ENCODE peak calls at places on chromosomes 12 and 14, in six cellular contexts. One of them, this sample, is unnamed.

GRCh38 chr14:103537175-103537990 is 8.4 kb downstream of the TRMT61A start:
- DNase-seq in WERI-Rb-1: no peak
- DNase-seq in ovary: no peak
- DNase-seq in WTC11: no peak
- DNase-seq in omental fat pad: no peak
- DNase-seq in adrenal gland: no peak
- DNase-seq in this sample: no peak

GRCh38 chr14:96037891-96038557 is 1.1 kb upstream of the C14orf132 start:
- DNase-seq in WERI-Rb-1: no peak
- DNase-seq in ovary: peak
- DNase-seq in WTC11: no peak
- DNase-seq in omental fat pad: no peak
- DNase-seq in adrenal gland: peak
- DNase-seq in this sample: no peak

GRCh38 chr12:112182499-112182898 is 57.1 kb downstream of the TRAFD1 start:
- DNase-seq in WERI-Rb-1: no peak
- DNase-seq in ovary: no peak
- DNase-seq in WTC11: no peak
- DNase-seq in omental fat pad: no peak
- DNase-seq in adrenal gland: no peak
- DNase-seq in this sample: no peak

GRCh38 chr12:113459981-113460380 is 11.7 kb downstream of the LHX5 start:
- DNase-seq in WERI-Rb-1: no peak
- DNase-seq in ovary: no peak
- DNase-seq in WTC11: no peak
- DNase-seq in omental fat pad: no peak
- DNase-seq in adrenal gland: no peak
- DNase-seq in this sample: no peak

GRCh38 chr14:99047436-99048110 is 224.4 kb downstream of the BCL11B start:
- DNase-seq in WERI-Rb-1: no peak
- DNase-seq in ovary: no peak
- DNase-seq in WTC11: no peak
- DNase-seq in omental fat pad: no peak
- DNase-seq in adrenal gland: no peak
- DNase-seq in this sample: no peak

GRCh38 chr12:80620281-80620680 is 87.2 kb upstream of the MYF6 start:
- DNase-seq in WERI-Rb-1: no peak
- DNase-seq in ovary: no peak
- DNase-seq in WTC11: no peak
- DNase-seq in omental fat pad: no peak
- DNase-seq in adrenal gland: no peak
- DNase-seq in this sample: no peak

GRCh38 chr12:95385246-95385645 is 88.7 kb upstream of the METAP2 start:
- DNase-seq in WERI-Rb-1: no peak
- DNase-seq in ovary: peak
- DNase-seq in WTC11: no peak
- DNase-seq in omental fat pad: no peak
- DNase-seq in adrenal gland: peak
- DNase-seq in this sample: no peak

GRCh38 chr14:73467377-73467776 is 9.0 kb upstream of the NUMB start:
- DNase-seq in WERI-Rb-1: no peak
- DNase-seq in ovary: no peak
- DNase-seq in WTC11: no peak
- DNase-seq in omental fat pad: no peak
- DNase-seq in adrenal gland: no peak
- DNase-seq in this sample: peak

GRCh38 chr14:97180304-97181200 is 383.4 kb downstream of the VRK1 start:
- DNase-seq in WERI-Rb-1: no peak
- DNase-seq in ovary: no peak
- DNase-seq in WTC11: no peak
- DNase-seq in omental fat pad: no peak
- DNase-seq in adrenal gland: peak
- DNase-seq in this sample: no peak

GRCh38 chr12:98861232-98861631 is 216.1 kb downstream of the APAF1 start:
- DNase-seq in WERI-Rb-1: no peak
- DNase-seq in ovary: no peak
- DNase-seq in WTC11: no peak
- DNase-seq in omental fat pad: no peak
- DNase-seq in adrenal gland: no peak
- DNase-seq in this sample: no peak

GRCh38 chr14:94542811-94543449 is 18.3 kb upstream of the SERPINA4 start:
- DNase-seq in WERI-Rb-1: no peak
- DNase-seq in ovary: no peak
- DNase-seq in WTC11: no peak
- DNase-seq in omental fat pad: no peak
- DNase-seq in adrenal gland: no peak
- DNase-seq in this sample: no peak

GRCh38 chr12:2792670-2793500 is 1.9 kb upstream of the FKBP4 start:
- DNase-seq in WERI-Rb-1: no peak
- DNase-seq in ovary: no peak
- DNase-seq in WTC11: no peak
- DNase-seq in omental fat pad: no peak
- DNase-seq in adrenal gland: no peak
- DNase-seq in this sample: no peak

GRCh38 chr12:75720807-75721206 is 209.4 kb upstream of the KRR1 start:
- DNase-seq in WERI-Rb-1: no peak
- DNase-seq in ovary: no peak
- DNase-seq in WTC11: peak
- DNase-seq in omental fat pad: no peak
- DNase-seq in adrenal gland: no peak
- DNase-seq in this sample: no peak

GRCh38 chr12:63021126-63021525 is 86.2 kb upstream of the PPM1H start:
- DNase-seq in WERI-Rb-1: no peak
- DNase-seq in ovary: no peak
- DNase-seq in WTC11: no peak
- DNase-seq in omental fat pad: no peak
- DNase-seq in adrenal gland: no peak
- DNase-seq in this sample: no peak

DNA sequence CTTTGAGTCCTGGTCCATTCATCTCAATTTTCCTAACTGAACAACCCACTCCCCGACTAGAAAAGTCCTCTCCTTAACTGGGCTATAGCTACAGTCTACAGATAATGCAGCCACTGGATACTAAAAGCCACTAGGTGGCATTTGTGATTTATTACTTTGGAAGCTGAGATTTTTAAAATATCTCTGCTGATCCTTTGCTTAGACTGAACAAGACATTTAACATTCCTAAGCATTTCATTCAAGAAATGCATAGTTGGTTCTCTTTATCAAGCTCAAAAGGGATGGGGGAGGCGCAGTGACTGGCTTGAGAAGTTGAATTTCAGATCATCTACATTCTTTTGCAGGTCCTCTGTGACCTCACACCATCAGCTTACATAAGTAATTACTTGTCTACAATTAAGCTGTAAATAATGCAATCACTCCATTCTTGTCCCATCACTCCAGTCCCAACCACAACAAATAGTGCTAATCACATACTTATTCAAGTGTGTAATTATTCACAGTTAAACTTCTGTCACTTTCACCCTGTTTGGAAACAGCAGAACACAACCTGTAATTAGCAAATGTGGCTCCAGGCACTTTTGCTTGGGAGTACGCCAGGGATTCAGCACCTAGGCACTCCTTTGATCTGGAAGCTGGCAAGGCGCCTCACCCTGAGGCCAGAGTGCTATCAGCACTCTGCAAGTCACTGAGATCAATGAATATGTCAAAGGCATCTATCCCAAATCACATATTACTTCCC is 203.5 kb downstream of the NOVA1 start:
- DNase-seq in WERI-Rb-1: no peak
- DNase-seq in ovary: no peak
- DNase-seq in WTC11: no peak
- DNase-seq in omental fat pad: no peak
- DNase-seq in adrenal gland: no peak
- DNase-seq in this sample: no peak
- TF ChIP-seq CTCF in WERI-Rb-1: peak
- TF ChIP-seq CTCF in ovary: no peak
- TF ChIP-seq CTCF in WTC11: no peak
- TF ChIP-seq CTCF in omental fat pad: no peak
- TF ChIP-seq CTCF in adrenal gland: no peak
- TF ChIP-seq CTCF in this sample: no peak

GRCh38 chr14:32212833-32213232 is 9.8 kb upstream of the RNU6-8 start:
- DNase-seq in WERI-Rb-1: no peak
- DNase-seq in ovary: no peak
- DNase-seq in WTC11: no peak
- DNase-seq in omental fat pad: no peak
- DNase-seq in adrenal gland: no peak
- DNase-seq in this sample: no peak

GRCh38 chr14:32217301-32217700 is 14.2 kb upstream of the RNU6-8 start:
- DNase-seq in WERI-Rb-1: peak
- DNase-seq in ovary: no peak
- DNase-seq in WTC11: no peak
- DNase-seq in omental fat pad: no peak
- DNase-seq in adrenal gland: no peak
- DNase-seq in this sample: no peak
- TF ChIP-seq CTCF in WERI-Rb-1: no peak
- TF ChIP-seq CTCF in ovary: no peak
- TF ChIP-seq CTCF in WTC11: no peak
- TF ChIP-seq CTCF in omental fat pad: no peak
- TF ChIP-seq CTCF in adrenal gland: no peak
- TF ChIP-seq CTCF in this sample: no peak

DNA sequence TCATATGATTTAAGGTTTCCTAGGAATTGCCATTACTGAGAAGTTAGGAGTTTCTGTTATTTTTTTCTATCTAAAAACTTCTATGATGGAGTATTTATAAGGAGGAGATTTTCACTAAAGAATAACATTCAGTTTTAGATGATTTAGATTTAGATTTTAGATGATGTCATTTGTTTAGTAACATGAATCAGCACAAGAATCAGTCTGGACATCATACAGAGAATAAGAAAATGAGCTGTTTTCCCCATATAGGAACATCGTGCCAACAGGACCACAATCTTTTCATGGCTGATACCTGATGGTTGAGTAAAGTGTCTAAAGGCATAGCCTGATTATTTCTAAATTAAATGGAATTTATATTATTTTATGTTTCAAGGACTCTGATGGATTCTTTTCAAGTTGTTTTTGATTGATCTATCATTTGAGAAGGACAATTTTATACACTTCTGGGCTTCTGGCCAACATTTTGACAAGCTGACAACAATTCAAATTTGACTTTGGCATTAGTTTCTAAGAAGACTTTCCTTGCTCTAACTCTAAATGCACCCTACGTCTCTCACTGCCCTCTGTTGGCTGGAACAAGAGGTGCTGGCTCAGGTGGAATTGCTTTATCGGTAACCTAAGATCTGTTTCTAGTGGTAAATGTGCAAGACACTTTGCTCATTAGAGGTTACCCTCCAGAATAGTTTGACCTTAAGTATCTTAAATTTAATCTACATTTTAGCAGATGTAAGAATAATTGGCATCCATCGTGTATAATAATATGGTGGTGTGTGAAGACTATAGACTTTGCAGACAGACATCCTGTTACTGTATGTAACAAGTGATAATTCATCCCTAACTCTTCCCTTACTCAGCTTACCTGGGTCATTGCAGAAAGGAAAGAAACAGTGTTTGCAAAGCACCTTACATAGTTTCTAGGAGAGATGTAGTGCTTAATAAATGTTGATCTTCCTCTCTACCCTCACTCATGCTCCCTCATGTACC is 42.8 kb upstream of the CPSF6 start:
- DNase-seq in WERI-Rb-1: peak
- DNase-seq in ovary: no peak
- DNase-seq in WTC11: peak
- DNase-seq in omental fat pad: no peak
- DNase-seq in adrenal gland: peak
- DNase-seq in this sample: no peak
- TF ChIP-seq CTCF in WERI-Rb-1: peak
- TF ChIP-seq CTCF in ovary: no peak
- TF ChIP-seq CTCF in WTC11: no peak
- TF ChIP-seq CTCF in omental fat pad: no peak
- TF ChIP-seq CTCF in adrenal gland: peak
- TF ChIP-seq CTCF in this sample: no peak

GRCh38 chr12:53328043-53328435 is 6.6 kb upstream of the AAAS start:
- DNase-seq in WERI-Rb-1: peak
- DNase-seq in ovary: no peak
- DNase-seq in WTC11: peak
- DNase-seq in omental fat pad: no peak
- DNase-seq in adrenal gland: no peak
- DNase-seq in this sample: no peak
- TF ChIP-seq CTCF in WERI-Rb-1: peak
- TF ChIP-seq CTCF in ovary: no peak
- TF ChIP-seq CTCF in WTC11: no peak
- TF ChIP-seq CTCF in omental fat pad: no peak
- TF ChIP-seq CTCF in adrenal gland: no peak
- TF ChIP-seq CTCF in this sample: no peak

GRCh38 chr14:52695481-52696091 is at the start of gene ERO1A:
- DNase-seq in WERI-Rb-1: peak
- DNase-seq in ovary: peak
- DNase-seq in WTC11: peak
- DNase-seq in omental fat pad: peak
- DNase-seq in adrenal gland: peak
- DNase-seq in this sample: peak
- TF ChIP-seq CTCF in WERI-Rb-1: no peak
- TF ChIP-seq CTCF in ovary: no peak
- TF ChIP-seq CTCF in WTC11: no peak
- TF ChIP-seq CTCF in omental fat pad: no peak
- TF ChIP-seq CTCF in adrenal gland: no peak
- TF ChIP-seq CTCF in this sample: no peak

DNA sequence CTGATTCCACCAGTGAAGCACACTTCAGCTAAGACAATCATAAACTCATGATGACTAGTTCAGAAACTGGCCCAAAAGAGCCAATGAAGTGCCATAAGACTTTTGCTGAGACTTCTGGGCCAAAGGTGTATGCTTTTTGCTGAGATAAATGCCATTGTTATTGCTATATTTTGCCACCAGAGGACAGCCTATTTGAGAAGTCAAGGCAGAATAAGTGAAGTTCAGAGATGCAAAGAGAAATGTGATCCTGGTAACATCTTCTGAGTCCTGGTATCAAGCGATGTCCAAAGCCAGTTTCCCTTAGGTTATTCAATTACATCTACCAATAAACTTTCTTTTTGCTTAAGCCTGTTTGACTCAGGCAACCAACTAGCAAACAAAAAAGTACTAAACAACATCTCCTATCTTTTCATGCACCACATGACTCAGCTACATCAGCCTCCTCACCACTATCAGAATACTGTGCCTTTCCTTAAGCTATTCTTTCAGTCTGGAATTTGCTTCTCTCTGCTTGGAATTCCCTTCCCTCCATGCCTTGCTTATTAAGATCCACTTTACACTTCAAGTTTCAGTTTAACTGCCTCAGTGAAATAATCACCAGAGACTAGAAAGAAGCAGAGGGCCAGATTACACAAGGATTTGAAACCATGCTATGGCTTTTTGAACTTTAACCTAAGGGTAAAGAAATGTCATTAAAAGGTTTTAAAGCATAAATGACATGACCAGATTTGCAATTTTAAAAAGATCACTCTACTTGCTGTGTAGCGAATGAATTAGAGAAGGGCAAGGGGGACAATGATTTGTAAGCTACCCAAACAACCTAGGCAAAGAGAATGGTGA is 14.0 kb downstream of the CRY1 start:
- DNase-seq in WERI-Rb-1: no peak
- DNase-seq in ovary: no peak
- DNase-seq in WTC11: no peak
- DNase-seq in omental fat pad: no peak
- DNase-seq in adrenal gland: no peak
- DNase-seq in this sample: no peak
- TF ChIP-seq CTCF in WERI-Rb-1: peak
- TF ChIP-seq CTCF in ovary: no peak
- TF ChIP-seq CTCF in WTC11: peak
- TF ChIP-seq CTCF in omental fat pad: no peak
- TF ChIP-seq CTCF in adrenal gland: peak
- TF ChIP-seq CTCF in this sample: peak